ENCODE peak calls at places on chromosomes 7 and 10, in five cellular contexts. T, Q, J, I and B are unnamed samples.

GRCh38 chr10:29595636-29596225 is 39.0 kb downstream of the SVIL start:
- DNase-seq in J (peak), Q (no peak), T (no peak), I (no peak), B (peak)

GRCh38 chr10:96130326-96130758 is 245 bp downstream of the ZNF518A start:
- DNase-seq in Q (peak), I (peak), T (peak), J (peak), B (no peak)

GRCh38 chr10:119652361-119652760 is 1.2 kb downstream of the BAG3 start:
- DNase-seq in J (peak), Q (peak), I (no peak), T (peak), B (peak)

GRCh38 chr7:128322040-128322643 is 21.6 kb downstream of the RBM28 start:
- DNase-seq in Q (peak), T (peak), J (peak), I (no peak), B (peak)

GRCh38 chr10:88042162-88043100 is 179.0 kb downstream of the PTEN start:
- DNase-seq in I (no peak), T (peak), Q (peak), J (no peak), B (peak)

GRCh38 chr10:117673208-117673607 is 130.7 kb downstream of the EMX2 start:
- DNase-seq in J (no peak), I (no peak), Q (no peak), T (no peak), B (no peak)

GRCh38 chr7:189719-190118 is 2.7 kb upstream of the FAM20C start:
- DNase-seq in I (no peak), J (no peak), T (no peak), Q (no peak), B (no peak)

GRCh38 chr7:50310361-50310760 is 5.8 kb downstream of the IKZF1 start:
- DNase-seq in Q (no peak), T (no peak), I (no peak), J (no peak), B (no peak)

GRCh38 chr10:113085776-113086175 is 135.7 kb downstream of the TCF7L2 start:
- DNase-seq in I (no peak), J (no peak), T (no peak), Q (no peak), B (no peak)

GRCh38 chr10:53140516-53140915 is 367.9 kb upstream of the MBL2 start:
- DNase-seq in Q (no peak), T (peak), J (peak), I (no peak), B (peak)

GRCh38 chr10:490891-491571 is 198.4 kb downstream of the DIP2C start:
- DNase-seq in J (no peak), I (no peak), T (peak), Q (peak), B (no peak)

GRCh38 chr7:51034531-51035264 is 252.0 kb upstream of the GRB10 start:
- DNase-seq in T (peak), J (peak), Q (peak), I (no peak), B (peak)

GRCh38 chr10:80357000-80357803 is 621 bp downstream of the DYDC2 start:
- DNase-seq in I (peak), J (no peak), Q (no peak), T (no peak), B (peak)

GRCh38 chr7:151520419-151521229 is 929 bp upstream of the RHEB start:
- DNase-seq in J (peak), T (no peak), Q (no peak), I (peak), B (no peak)

GRCh38 chr10:91415816-91416215 is 5.7 kb downstream of the HECTD2 start:
- DNase-seq in I (no peak), T (peak), Q (no peak), J (peak), B (no peak)

GRCh38 chr7:138625849-138626230 is 75.3 kb downstream of the SVOPL start:
- DNase-seq in T (no peak), Q (no peak), I (no peak), J (no peak), B (no peak)

GRCh38 chr10:71603754-71604153 is 115.8 kb downstream of the C10orf105 start:
- DNase-seq in T (no peak), J (no peak), Q (no peak), I (no peak), B (no peak)

GRCh38 chr7:112202819-112203218 is 3.4 kb downstream of the DOCK4 start:
- DNase-seq in T (no peak), Q (no peak), I (no peak), J (peak), B (no peak)

GRCh38 chr7:2271273-2272026 is 29.4 kb downstream of the NUDT1 start:
- DNase-seq in I (no peak), T (no peak), J (no peak), Q (no peak), B (no peak)

GRCh38 chr7:130611206-130611605 is 57.3 kb downstream of the COPG2 start:
- DNase-seq in T (no peak), Q (no peak), I (no peak), J (no peak), B (no peak)

GRCh38 chr10:132551093-132551807 is 13.7 kb downstream of the INPP5A start:
- DNase-seq in Q (no peak), T (no peak), I (no peak), J (no peak), B (no peak)

GRCh38 chr10:91023708-91024438 is 103.0 kb upstream of the ANKRD1 start:
- DNase-seq in I (no peak), J (no peak), T (no peak), Q (no peak), B (no peak)

GRCh38 chr7:17069146-17069545 is 187.4 kb upstream of the AGR3 start:
- DNase-seq in Q (no peak), I (no peak), T (no peak), J (no peak), B (peak)

DNA sequence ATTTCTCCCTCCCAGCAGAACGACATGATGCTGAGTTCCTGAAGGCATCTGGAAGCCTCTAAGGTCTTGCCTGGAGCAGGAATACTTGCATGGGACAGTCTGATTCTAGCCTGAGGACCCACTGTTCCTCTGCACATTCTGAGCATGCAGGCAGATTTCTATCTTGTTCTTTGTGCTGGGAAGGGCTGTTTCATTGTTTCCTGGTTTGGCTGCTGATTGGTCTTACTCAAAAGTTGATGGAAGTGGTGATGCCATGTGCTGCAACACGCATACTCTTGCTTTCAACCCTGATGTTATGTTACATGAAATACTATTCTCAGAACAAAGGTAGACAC is 307.0 kb downstream of the GATA3 start:
- DNase-seq in I (no peak), T (no peak), J (no peak), Q (no peak), B (no peak)
- H3K4me2 ChIP-seq in I (no peak), T (no peak), J (no peak), Q (no peak), B (no peak)

DNA sequence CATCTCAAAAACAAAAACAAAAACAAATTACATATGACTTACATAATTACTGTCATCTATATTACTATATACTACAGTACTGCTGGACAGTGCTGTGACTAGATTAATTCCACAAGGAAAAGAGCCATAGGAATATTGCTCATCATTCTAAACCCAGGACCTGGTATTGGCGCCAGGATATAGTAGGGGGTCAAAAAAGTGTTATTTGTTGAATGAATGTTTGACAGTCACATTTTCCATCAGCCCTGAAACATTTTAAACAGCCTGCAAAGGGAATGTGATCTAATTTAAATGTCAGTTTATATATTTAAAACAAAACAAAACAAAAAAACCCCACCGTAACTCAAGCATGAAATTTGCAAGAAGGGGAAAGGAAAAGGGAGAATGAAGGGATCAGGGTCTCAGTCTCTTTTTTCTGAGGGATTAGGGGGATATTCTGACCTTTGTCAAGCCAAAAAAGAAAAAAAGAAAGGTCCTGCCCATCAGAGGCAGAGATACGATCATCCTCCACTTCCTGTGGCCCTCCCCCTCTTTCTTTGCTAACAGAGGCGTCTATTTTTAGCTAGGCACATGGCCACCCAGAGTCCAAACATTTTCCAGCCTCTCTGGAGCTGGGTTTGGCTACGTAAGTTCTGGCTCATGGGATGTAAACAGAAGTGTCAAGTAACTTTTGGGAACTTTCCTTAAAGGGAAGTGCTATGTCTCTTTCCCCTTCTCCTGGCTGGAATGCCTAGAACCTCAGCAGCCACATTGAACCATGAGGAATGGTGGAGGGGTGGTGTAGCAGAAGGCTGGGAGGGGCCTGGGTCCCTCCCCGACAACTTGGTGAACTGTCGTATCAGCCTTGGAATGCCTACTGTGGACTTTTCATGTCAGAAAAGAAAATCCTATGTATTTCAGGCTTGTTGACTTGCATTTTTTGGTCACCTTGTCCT is 44.6 kb upstream of the DLG5 start:
- DNase-seq in Q (peak), I (no peak), T (peak), J (peak), B (no peak)
- H3K4me2 ChIP-seq in Q (peak), I (no peak), T (peak), J (peak), B (no peak)

GRCh38 chr10:35421553-35422178 is 85.4 kb downstream of the CCNY start:
- DNase-seq in Q (peak), J (peak), I (no peak), T (peak), B (peak)

GRCh38 chr10:35416628-35417625 is 80.6 kb downstream of the CCNY start:
- DNase-seq in Q (peak), I (no peak), T (peak), J (no peak), B (no peak)

GRCh38 chr10:35422236-35422635 is 85.9 kb downstream of the CCNY start:
- DNase-seq in I (no peak), T (no peak), J (peak), Q (peak), B (peak)

GRCh38 chr10:35420827-35421552 is 84.7 kb downstream of the CCNY start:
- DNase-seq in J (peak), T (peak), I (no peak), Q (no peak), B (no peak)

GRCh38 chr10:35420044-35420443 is 83.7 kb downstream of the CCNY start:
- DNase-seq in J (peak), I (no peak), Q (peak), T (peak), B (peak)
- H3K4me2 ChIP-seq in J (peak), I (no peak), Q (no peak), T (peak), B (no peak)

GRCh38 chr7:73354787-73355186 is 26.8 kb downstream of the FKBP6 start:
- DNase-seq in Q (no peak), T (no peak), I (no peak), J (no peak), B (no peak)

GRCh38 chr7:73354196-73354595 is 26.2 kb downstream of the FKBP6 start:
- DNase-seq in T (no peak), J (no peak), Q (no peak), I (no peak), B (no peak)

GRCh38 chr7:73351447-73352167 is 23.6 kb downstream of the FKBP6 start:
- DNase-seq in J (no peak), T (no peak), I (no peak), Q (no peak), B (no peak)

GRCh38 chr7:73352784-73353183 is 24.8 kb downstream of the FKBP6 start:
- DNase-seq in Q (no peak), T (no peak), J (no peak), I (no peak), B (no peak)

DNA sequence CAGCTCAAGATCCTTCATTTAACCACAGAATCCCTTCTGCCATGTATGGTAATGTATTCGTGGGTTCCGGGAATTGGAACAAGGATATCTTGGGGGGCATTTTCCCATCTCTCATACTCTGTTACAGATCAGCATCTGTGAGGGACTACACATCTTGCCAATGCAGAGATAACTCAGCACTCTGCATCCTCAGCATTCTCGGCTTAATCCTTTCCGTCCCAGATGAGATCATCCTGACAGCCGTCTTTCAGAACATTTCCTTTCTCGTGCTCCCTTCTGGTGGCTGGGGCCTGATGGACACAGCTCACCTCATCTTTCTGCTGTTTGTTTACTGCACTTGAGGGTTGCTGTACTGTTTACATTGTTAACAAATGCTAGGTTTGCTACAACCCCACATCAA is 25.3 kb downstream of the FKBP6 start:
- DNase-seq in J (no peak), I (no peak), Q (no peak), T (no peak), B (no peak)
- H3K4me2 ChIP-seq in J (no peak), I (no peak), Q (no peak), T (no peak), B (no peak)

DNA sequence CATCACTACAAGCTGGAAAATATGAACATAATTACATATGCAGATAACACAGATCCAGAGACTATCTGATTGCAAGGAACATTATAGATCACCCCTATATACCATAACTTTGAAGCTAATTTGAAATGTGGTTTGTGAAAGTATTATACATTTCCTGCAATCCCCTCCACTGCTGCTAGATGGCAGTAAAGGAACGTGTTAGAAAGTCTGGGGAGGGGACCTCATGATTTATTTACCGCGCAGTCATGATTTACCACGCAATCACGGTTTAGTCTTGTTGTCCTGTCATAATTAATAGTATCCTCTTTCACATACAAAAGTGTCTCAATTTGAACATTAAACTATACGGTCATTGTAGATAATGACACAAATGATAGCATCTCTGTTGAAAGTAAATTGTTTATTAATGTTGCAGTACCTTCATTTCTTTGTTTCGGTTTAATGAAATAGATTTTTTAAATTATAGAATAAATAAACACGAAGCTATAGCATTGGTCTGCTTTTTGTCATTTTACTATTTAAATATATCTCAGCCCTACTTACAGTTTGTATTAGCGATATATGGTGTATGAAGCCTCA is 145.3 kb upstream of the PRSS1 start:
- DNase-seq in T (peak), J (peak), I (peak), Q (peak), B (peak)
- H3K4me2 ChIP-seq in T (peak), J (peak), I (peak), Q (peak), B (peak)

GRCh38 chr7:116876664-116877442 is 14.5 kb downstream of the CAPZA2 start:
- DNase-seq in Q (peak), T (peak), I (no peak), J (no peak), B (no peak)

GRCh38 chr7:116872026-116872425 is 9.6 kb downstream of the CAPZA2 start:
- DNase-seq in I (no peak), Q (no peak), J (no peak), T (no peak), B (no peak)

GRCh38 chr7:116873619-116874018 is 11.2 kb downstream of the CAPZA2 start:
- DNase-seq in I (no peak), J (no peak), T (no peak), Q (no peak), B (no peak)

DNA sequence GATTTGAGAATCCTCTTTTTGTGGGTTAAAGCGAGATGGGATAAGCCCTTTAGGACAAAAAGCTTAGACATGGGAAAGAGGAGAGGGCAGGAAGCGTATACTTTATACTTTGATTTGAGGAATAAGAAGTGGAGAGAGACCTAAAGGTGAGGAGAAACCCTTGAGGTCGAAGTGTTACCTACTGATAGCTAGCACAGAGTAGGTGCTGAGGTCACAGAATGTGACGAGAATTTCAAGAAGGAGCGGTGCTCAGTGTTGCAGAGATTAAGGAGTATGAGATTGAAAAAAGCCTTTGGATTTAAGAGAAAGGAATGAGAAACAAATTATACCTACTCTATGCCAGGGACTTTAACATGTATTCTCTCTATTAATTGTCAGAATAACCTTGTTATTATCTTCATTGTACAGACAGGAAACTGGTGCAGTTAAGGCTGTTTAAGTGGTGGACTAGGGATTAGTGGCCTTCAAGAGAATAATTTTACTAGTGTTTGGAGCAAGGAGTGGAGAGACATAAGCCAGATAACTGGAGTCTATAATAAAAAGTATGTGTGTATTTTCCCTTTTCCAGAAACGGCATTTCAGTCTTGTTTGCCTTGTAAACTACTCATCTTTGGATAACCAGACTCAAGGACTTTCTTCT is 8.8 kb downstream of the CAPZA2 start:
- DNase-seq in J (no peak), I (no peak), Q (no peak), T (no peak), B (no peak)
- H3K4me2 ChIP-seq in J (no peak), I (no peak), Q (no peak), T (peak), B (no peak)

DNA sequence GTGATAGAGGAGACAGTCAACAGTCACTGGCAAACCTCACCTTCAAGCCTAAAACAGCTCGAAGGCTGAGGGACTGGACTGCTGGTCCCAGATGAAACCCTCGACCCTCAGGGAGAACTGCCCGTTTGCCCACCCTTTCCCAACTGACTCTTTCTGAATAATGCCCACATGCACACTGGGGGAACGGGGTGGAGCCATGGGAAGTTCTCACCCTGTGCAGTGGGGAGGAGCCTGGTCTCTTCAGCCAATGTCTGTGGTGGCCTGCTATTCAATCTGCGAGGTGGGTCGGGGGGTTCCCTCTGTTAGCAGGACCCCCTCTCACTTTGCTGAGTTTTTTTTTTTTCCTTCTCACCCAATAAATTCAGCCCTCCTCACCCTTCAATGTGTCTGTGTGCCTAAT is 14.5 kb downstream of the TOMM7 start:
- DNase-seq in Q (no peak), I (no peak), T (no peak), J (no peak), B (no peak)
- H3K4me2 ChIP-seq in Q (no peak), I (no peak), T (no peak), J (no peak), B (no peak)

DNA sequence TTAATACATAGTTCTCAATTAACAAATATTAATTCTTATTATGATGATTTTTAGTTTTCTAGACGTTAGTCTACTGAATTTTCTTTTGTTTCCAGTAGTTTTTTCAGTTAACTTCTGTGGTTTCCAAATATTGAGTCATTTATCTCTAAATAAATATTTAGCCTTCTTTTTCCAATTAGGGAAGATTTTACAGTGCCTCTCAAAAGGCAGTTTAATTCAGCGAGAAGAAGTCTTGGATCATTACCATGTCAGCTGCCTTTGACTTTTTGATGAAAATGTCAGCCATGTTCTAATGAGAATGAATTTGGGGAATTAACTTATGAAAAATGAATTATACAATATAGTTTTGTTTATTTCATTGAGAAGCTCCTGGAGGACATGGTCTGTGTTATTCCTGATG is 90.0 kb downstream of the CDK14 start:
- DNase-seq in T (no peak), J (no peak), Q (no peak), I (no peak), B (no peak)
- H3K4me2 ChIP-seq in T (no peak), J (no peak), Q (no peak), I (no peak), B (no peak)

GRCh38 chr7:35261476-35262285 is 7.8 kb upstream of the TBX20 start:
- DNase-seq in I (peak), T (no peak), Q (no peak), J (no peak), B (no peak)
- H3K4me2 ChIP-seq in I (peak), T (peak), Q (no peak), J (no peak), B (no peak)